ENCODE peak calls at places on chromosomes 5 and 9, in six cellular contexts. K, B, L, C, U and N are unnamed samples.

GRCh38 chr9:120567874-120568273 is 12.1 kb downstream of the CDK5RAP2 start:
- DNase-seq in L (no peak), K (no peak), C (no peak), U (no peak), B (no peak), N (no peak)

GRCh38 chr5:37839441-37840035 is 303 bp downstream of the GDNF start:
- DNase-seq in K (no peak), L (no peak), U (peak; percentile 44), B (peak; percentile 29), C (no peak), N (peak; percentile 47)

GRCh38 chr5:108858959-108859358 is 111.3 kb downstream of the FER start:
- DNase-seq in L (no peak), U (no peak), C (no peak), B (no peak), K (no peak), N (no peak)

GRCh38 chr5:101878190-101878589 is 417.9 kb downstream of the SLCO4C1 start:
- DNase-seq in L (no peak), C (no peak), K (no peak), U (no peak), B (no peak), N (no peak)

GRCh38 chr9:91424403-91425176 is 958 bp upstream of the NFIL3 start:
- DNase-seq in K (peak; percentile 72), L (peak; percentile 52), B (peak; percentile 71), U (peak; percentile 55), C (peak; percentile 61), N (peak; percentile 69)

GRCh38 chr5:76548525-76549229 is 74.5 kb downstream of the F2RL2 start:
- DNase-seq in L (no peak), U (no peak), C (no peak), K (no peak), B (no peak), N (no peak)

GRCh38 chr9:104890433-104890770 is 37.6 kb downstream of the ABCA1 start:
- DNase-seq in L (no peak), U (no peak), B (no peak), K (no peak), C (no peak), N (no peak)

GRCh38 chr9:26779072-26779471 is 113.5 kb downstream of the CAAP1 start:
- DNase-seq in B (no peak), K (no peak), L (no peak), U (no peak), C (no peak), N (no peak)

GRCh38 chr5:111530298-111530740 is 18.0 kb upstream of the STARD4 start:
- DNase-seq in L (peak; percentile 56), B (peak; percentile 20), U (no peak), C (peak; percentile 57), K (peak; percentile 90), N (peak; percentile 93)

GRCh38 chr5:37495668-37496067 is 116.5 kb downstream of the WDR70 start:
- DNase-seq in L (no peak), C (no peak), U (no peak), B (no peak), K (peak; percentile 97), N (peak; percentile 72)

GRCh38 chr5:6026766-6027165 is 351.6 kb downstream of the MED10 start:
- DNase-seq in U (no peak), K (no peak), L (no peak), B (peak; percentile 46), C (no peak), N (no peak)

GRCh38 chr5:181223729-181224389 is 778 bp downstream of the TRIM41 start:
- DNase-seq in B (no peak), L (no peak), C (no peak), K (no peak), U (no peak), N (no peak)

GRCh38 chr5:14600846-14601245 is 19.3 kb downstream of the OTULINL start:
- DNase-seq in B (no peak), K (no peak), C (no peak), L (no peak), U (no peak), N (no peak)

GRCh38 chr9:122051401-122052346 is 41.4 kb downstream of the TTLL11 start:
- DNase-seq in B (no peak), C (peak; percentile 62), U (no peak), K (no peak), L (no peak), N (peak; percentile 43)

GRCh38 chr5:73682176-73682575 is 56.2 kb downstream of the ARHGEF28 start:
- DNase-seq in K (no peak), B (no peak), L (no peak), C (no peak), U (no peak), N (no peak)

GRCh38 chr9:86842573-86842972 is 104.7 kb downstream of the GAS1 start:
- DNase-seq in L (no peak), K (no peak), C (no peak), U (no peak), B (no peak), N (no peak)

GRCh38 chr5:173710528-173710927 is 94.1 kb upstream of the BOD1 start:
- DNase-seq in K (no peak), U (no peak), B (no peak), L (no peak), C (no peak), N (no peak)

GRCh38 chr5:95076395-95077165 is 208.3 kb downstream of the MCTP1 start:
- DNase-seq in L (no peak), C (no peak), U (no peak), B (no peak), K (no peak), N (no peak)

GRCh38 chr5:10581867-10582511 is 18.1 kb downstream of the ANKRD33B start:
- DNase-seq in C (no peak), U (no peak), K (no peak), B (peak; percentile 58), L (no peak), N (no peak)

GRCh38 chr9:89498845-89499480 is 1.1 kb upstream of the SEMA4D start:
- DNase-seq in L (no peak), B (no peak), K (no peak), U (no peak), C (no peak), N (no peak)

GRCh38 chr9:137316012-137316981 is 14.2 kb upstream of the NRARP start:
- DNase-seq in L (no peak), U (no peak), B (no peak), K (no peak), C (no peak), N (no peak)

GRCh38 chr9:120985759-120986353 is 59.3 kb upstream of the TRAF1 start:
- DNase-seq in C (no peak), K (peak; percentile 73), U (no peak), L (no peak), B (no peak), N (peak; percentile 52)

GRCh38 chr9:69192214-69192613 is 18.1 kb downstream of the TJP2 start:
- DNase-seq in B (no peak), C (no peak), K (no peak), L (no peak), U (no peak), N (no peak)

GRCh38 chr5:81750308-81751008 is 439 bp downstream of the SSBP2 start:
- DNase-seq in B (no peak), L (no peak), U (no peak), C (peak; percentile 15), K (no peak), N (peak; percentile 24)

GRCh38 chr9:106059886-106060285 is 365.5 kb downstream of the TMEM38B start:
- DNase-seq in K (no peak), B (no peak), L (no peak), U (no peak), C (no peak), N (no peak)

GRCh38 chr5:1098986-1099597 is 12.8 kb downstream of the SLC12A7 start:
- DNase-seq in B (no peak), C (no peak), U (peak; percentile 12), L (no peak), K (no peak), N (no peak)

GRCh38 chr5:93794954-93795353 is 53.6 kb upstream of the POU5F2 start:
- DNase-seq in U (no peak), K (peak; percentile 51), C (no peak), L (no peak), B (no peak), N (no peak)

GRCh38 chr9:19149230-19149629 is 21.9 kb upstream of the PLIN2 start:
- DNase-seq in K (peak; percentile 64), L (no peak), C (no peak), U (no peak), B (no peak), N (no peak)

GRCh38 chr5:113250341-113250953 is 184.3 kb downstream of the TSSK1B start:
- DNase-seq in U (no peak), L (no peak), K (no peak), C (no peak), B (no peak), N (no peak)

GRCh38 chr5:170436335-170436734 is 47.2 kb upstream of the KCNMB1 start:
- DNase-seq in C (no peak), B (no peak), L (no peak), U (no peak), K (peak; percentile 13), N (peak; percentile 63)

GRCh38 chr9:134377976-134378375 is 51.7 kb downstream of the RXRA start:
- DNase-seq in C (no peak), L (no peak), K (peak; percentile 31), B (no peak), U (peak; percentile 22), N (peak; percentile 76)

GRCh38 chr5:180901204-180902009 is 2.4 kb downstream of the BTNL8 start:
- DNase-seq in C (no peak), U (no peak), K (no peak), B (no peak), L (no peak), N (no peak)

GRCh38 chr5:64165500-64166200 is at the start of gene RNF180:
- DNase-seq in U (peak; percentile 35), L (no peak), B (peak; percentile 50), C (no peak), K (peak; percentile 57), N (peak; percentile 66)

GRCh38 chr5:146079695-146080361 is 25.5 kb downstream of the PLAC8L1 start:
- DNase-seq in K (peak; percentile 44), B (no peak), C (no peak), L (no peak), U (no peak), N (peak; percentile 65)

GRCh38 chr9:112761912-112762651 is 11.5 kb downstream of the SNX30 start:
- DNase-seq in C (no peak), B (no peak), U (no peak), L (no peak), K (no peak), N (no peak)

GRCh38 chr5:154603978-154604679 is 126.1 kb upstream of the HAND1 start:
- DNase-seq in L (no peak), U (no peak), C (no peak), B (no peak), K (peak; percentile 32), N (peak; percentile 57)

GRCh38 chr9:98999152-98999525 is 55.4 kb downstream of the COL15A1 start:
- DNase-seq in K (no peak), U (no peak), L (no peak), B (no peak), C (no peak), N (no peak)

GRCh38 chr9:91896096-91896495 is 53.9 kb downstream of the ROR2 start:
- DNase-seq in L (no peak), C (no peak), U (no peak), K (no peak), B (no peak), N (no peak)